ENCODE peak calls at places on chromosomes 4 and X, in seven cellular contexts. O is mesendoderm, N is IMR-90, D is H9, J is mesenchymal stem cell, M is H1, B is trophoblast cell. V is an unnamed sample.

GRCh38 chrX:4588893-4589292 is 875.4 kb upstream of the PRKX start:
- DNase-seq in M (no peak), O (no peak), J (no peak), N (no peak), D (no peak), B (no peak), V (no peak)

GRCh38 chrX:68599256-68600152 is 48.0 kb upstream of the STARD8 start:
- DNase-seq in B (peak), N (peak), M (no peak), O (no peak), D (no peak), J (peak), V (no peak)

GRCh38 chr4:153247116-153247490 is 42.9 kb downstream of the TRIM2 start:
- DNase-seq in N (no peak), J (no peak), M (no peak), O (peak), D (no peak), B (no peak), V (no peak)

GRCh38 chr4:32985256-32985655 is 2265.1 kb downstream of the PCDH7 start:
- DNase-seq in M (no peak), O (peak), N (no peak), J (peak), B (peak), D (no peak), V (no peak)

GRCh38 chr4:165326831-165327210 is 648 bp upstream of the MSMO1 start:
- DNase-seq in N (peak), M (no peak), D (peak), B (peak), O (peak), J (no peak), V (no peak)

GRCh38 chr4:30068234-30068633 is 651.9 kb upstream of the PCDH7 start:
- DNase-seq in M (no peak), D (no peak), O (no peak), B (no peak), J (no peak), N (no peak), V (no peak)

GRCh38 chr4:150234246-150234645 is 156.0 kb downstream of the DCLK2 start:
- DNase-seq in N (peak), J (peak), D (no peak), B (no peak), M (no peak), O (no peak), V (no peak)

GRCh38 chr4:38268837-38269236 is 308.6 kb downstream of the PTTG2 start:
- DNase-seq in B (no peak), D (no peak), J (no peak), M (no peak), N (no peak), O (no peak), V (no peak)

GRCh38 chr4:182238355-182238931 is 4.8 kb upstream of the TENM3 start:
- DNase-seq in M (peak), B (peak), D (no peak), O (peak), J (no peak), N (peak), V (no peak)

GRCh38 chrX:80388206-80388605 is 32.0 kb upstream of the TENT5D start:
- DNase-seq in M (no peak), O (no peak), J (no peak), N (no peak), B (no peak), D (no peak), V (no peak)

GRCh38 chr4:93764647-93765246 is 63.8 kb upstream of the ATOH1 start:
- DNase-seq in D (no peak), J (peak), M (no peak), O (peak), B (peak), N (peak), V (peak)

GRCh38 chr4:82784615-82785247 is 13.9 kb downstream of the SCD5 start:
- DNase-seq in O (no peak), N (peak), M (no peak), B (no peak), D (peak), J (peak), V (no peak)

GRCh38 chr4:72843466-72843865 is 226.1 kb downstream of the COX18 start:
- DNase-seq in N (no peak), O (no peak), M (no peak), J (no peak), B (no peak), D (no peak), V (no peak)

GRCh38 chr4:60482921-60483351 is 717.2 kb upstream of the ADGRL3 start:
- DNase-seq in M (no peak), N (no peak), O (peak), B (no peak), D (no peak), J (no peak), V (no peak)

GRCh38 chrX:74449322-74449936 is 28.1 kb downstream of the SLC16A2 start:
- DNase-seq in M (no peak), J (no peak), B (no peak), N (peak), O (no peak), D (no peak), V (no peak)

GRCh38 chr4:97123573-97123972 is 1019.7 kb downstream of the STPG2 start:
- DNase-seq in J (no peak), N (no peak), B (no peak), D (no peak), M (no peak), O (no peak), V (no peak)

GRCh38 chr4:129179276-129179675 is 83.3 kb downstream of the C4orf33 start:
- DNase-seq in D (no peak), M (no peak), N (no peak), J (no peak), O (no peak), B (no peak), V (no peak)

GRCh38 chr4:47235721-47236120 is 204.4 kb downstream of the GABRB1 start:
- DNase-seq in J (no peak), M (no peak), O (no peak), D (no peak), B (peak), N (no peak), V (no peak)

GRCh38 chrX:107135076-107135964 is 16.7 kb upstream of the RBM41 start:
- DNase-seq in B (no peak), O (no peak), M (no peak), N (peak), J (peak), D (no peak), V (no peak)

DNA sequence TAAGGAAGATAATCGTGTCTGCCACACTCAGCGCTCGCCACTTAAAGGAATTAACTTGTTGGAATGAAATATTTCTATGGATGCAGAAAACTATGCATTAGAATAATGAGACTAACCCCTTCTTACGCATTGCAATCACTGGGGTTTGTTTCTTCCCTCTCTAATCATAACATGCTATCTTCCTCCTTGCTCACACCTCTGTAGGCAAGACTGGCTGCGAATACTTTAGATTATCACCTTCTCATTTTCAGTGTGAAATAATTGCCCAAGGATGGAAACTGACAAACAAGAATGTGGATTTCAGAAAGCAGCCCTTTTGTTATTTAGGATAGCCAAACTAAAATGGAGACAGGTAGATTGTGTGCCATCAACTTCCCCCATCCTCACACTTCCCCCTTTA is 349.4 kb downstream of the MID1IP1 start:
- DNase-seq in O (peak), B (no peak), M (no peak), D (no peak), J (no peak), N (no peak), V (no peak)
- H2BK5ac ChIP-seq in O (no peak), B (no peak), M (no peak), D (no peak), J (no peak), N (no peak), V (no peak)

GRCh38 chrX:46258356-46258755 is 286.9 kb downstream of the ZNF674 start:
- DNase-seq in J (no peak), D (no peak), N (no peak), M (no peak), B (peak), O (peak), V (no peak)

GRCh38 chrX:46254623-46255022 is 290.6 kb downstream of the ZNF674 start:
- DNase-seq in O (no peak), D (no peak), J (no peak), M (no peak), B (no peak), N (no peak), V (no peak)

GRCh38 chrX:46256875-46257274 is 288.3 kb downstream of the ZNF674 start:
- DNase-seq in J (no peak), N (no peak), D (no peak), O (no peak), M (no peak), B (no peak), V (no peak)

GRCh38 chrX:46257451-46257879 is 287.8 kb downstream of the ZNF674 start:
- DNase-seq in J (no peak), D (no peak), O (no peak), B (no peak), M (no peak), N (no peak), V (no peak)

DNA sequence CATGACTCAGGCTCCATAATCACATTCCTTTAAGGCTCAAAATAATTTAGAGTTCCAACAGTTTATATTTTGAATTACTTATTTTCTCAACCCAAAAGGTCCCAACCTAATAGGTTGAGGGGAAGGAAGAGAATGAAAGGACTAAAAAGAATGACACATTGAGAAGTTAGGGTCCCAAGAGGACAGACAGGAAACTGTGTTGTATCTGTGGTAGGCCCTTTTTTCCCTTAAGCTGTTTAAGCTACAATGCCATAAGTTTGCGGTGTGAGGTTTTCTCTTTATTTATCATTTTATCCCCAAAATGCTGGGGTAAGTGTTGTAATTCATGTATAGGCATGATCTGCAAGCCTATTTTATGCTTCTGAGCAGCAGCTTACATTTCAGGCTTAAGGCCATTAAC is 290.2 kb downstream of the ZNF674 start:
- DNase-seq in D (no peak), J (no peak), M (no peak), B (no peak), O (no peak), N (no peak), V (no peak)
- H2BK120ac ChIP-seq in D (no peak), J (no peak), M (no peak), B (no peak), O (no peak), N (no peak), V (no peak)

GRCh38 chrX:67544281-67544680 is 460 bp downstream of the AR start:
- DNase-seq in N (no peak), O (peak), B (no peak), J (peak), D (peak), M (no peak), V (peak)
- H3K9ac ChIP-seq in N (no peak), O (peak), B (no peak), J (peak), D (no peak), M (no peak), V (no peak)

DNA sequence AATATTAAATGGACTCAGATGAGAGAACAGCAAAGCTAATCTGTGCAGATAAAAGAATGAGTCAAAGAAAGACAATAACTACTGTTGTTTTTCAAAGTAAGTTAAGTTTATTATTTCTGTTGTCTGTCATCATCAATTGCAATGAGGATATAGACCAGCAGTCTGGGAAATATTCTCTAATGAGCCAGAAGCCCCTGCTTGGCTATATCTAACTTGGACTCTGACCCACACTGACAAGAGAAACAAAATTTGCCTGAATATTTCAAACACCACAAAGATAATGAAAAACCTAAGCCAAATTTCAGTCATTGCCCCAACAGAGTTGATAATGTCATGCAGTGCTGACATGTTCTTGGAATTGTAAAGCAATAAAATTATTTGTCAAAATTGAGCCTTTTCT is 115.0 kb upstream of the PRDX4 start:
- DNase-seq in D (no peak), J (no peak), O (no peak), B (no peak), M (no peak), N (no peak), V (no peak)
- H2BK5ac ChIP-seq in D (no peak), J (no peak), O (no peak), B (no peak), M (no peak), N (no peak), V (no peak)

GRCh38 chr4:173056271-173056670 is 112.3 kb upstream of the GALNT7 start:
- DNase-seq in D (no peak), J (no peak), O (peak), N (no peak), B (peak), M (no peak), V (no peak)
- H2BK120ac ChIP-seq in D (no peak), J (no peak), O (no peak), N (no peak), B (no peak), M (no peak), V (no peak)

DNA sequence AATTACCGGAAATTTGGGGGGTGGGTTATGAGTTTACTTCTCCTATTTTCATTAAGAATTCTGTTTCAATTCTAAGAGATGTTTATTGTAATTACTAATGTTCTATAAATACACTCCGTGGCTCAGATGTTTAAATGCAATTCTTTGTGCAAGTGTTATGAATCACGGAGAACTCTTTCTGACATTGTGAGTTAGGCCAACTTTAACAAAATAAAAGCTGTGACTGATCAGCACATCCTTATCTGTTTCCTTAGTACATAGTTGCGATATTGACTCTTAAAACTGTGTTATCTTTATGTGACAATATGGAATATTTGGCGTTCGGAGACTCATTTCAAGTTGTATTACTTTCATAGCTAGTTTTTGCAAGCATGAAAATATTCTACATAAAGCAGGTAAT is 902 bp downstream of the KLHL4 start:
- DNase-seq in O (no peak), J (peak), N (peak), B (no peak), D (no peak), M (no peak), V (no peak)
- H3K9ac ChIP-seq in O (no peak), J (peak), N (no peak), B (no peak), D (peak), M (no peak), V (no peak)

GRCh38 chr4:156128616-156129015 is 174.9 kb upstream of the CTSO start:
- DNase-seq in B (no peak), M (no peak), D (no peak), J (no peak), O (no peak), N (no peak), V (no peak)

GRCh38 chr4:156137971-156138581 is 184.4 kb upstream of the CTSO start:
- DNase-seq in N (no peak), O (peak), B (no peak), M (no peak), J (no peak), D (no peak), V (peak)

GRCh38 chr4:156132196-156132595 is 178.5 kb upstream of the CTSO start:
- DNase-seq in J (no peak), D (no peak), O (no peak), M (no peak), N (no peak), B (peak), V (no peak)
- H2BK5ac ChIP-seq in J (no peak), D (no peak), O (no peak), M (no peak), N (no peak), B (no peak), V (no peak)

GRCh38 chrX:130163350-130163851 is 2.2 kb downstream of the AIFM1 start:
- DNase-seq in N (no peak), J (no peak), O (no peak), M (no peak), B (no peak), D (no peak), V (no peak)
- H2BK120ac ChIP-seq in N (no peak), J (no peak), O (no peak), M (no peak), B (no peak), D (no peak), V (no peak)

GRCh38 chr4:114600066-114600552 is 1.5 kb downstream of the UGT8 start:
- DNase-seq in N (no peak), D (no peak), O (no peak), M (no peak), J (no peak), B (peak), V (no peak)

GRCh38 chr4:114595207-114595606 is 3.4 kb upstream of the UGT8 start:
- DNase-seq in O (no peak), N (no peak), D (no peak), M (no peak), J (no peak), B (no peak), V (no peak)

GRCh38 chr4:114598191-114599121 is at the start of gene UGT8:
- DNase-seq in D (peak), O (peak), M (no peak), B (no peak), N (no peak), J (peak), V (peak)

GRCh38 chr4:114599231-114600065 is 841 bp downstream of the UGT8 start:
- DNase-seq in N (no peak), B (no peak), J (peak), D (peak), M (no peak), O (peak), V (peak)

GRCh38 chr4:114597410-114598115 is 1.0 kb upstream of the UGT8 start:
- DNase-seq in J (no peak), M (no peak), D (no peak), B (no peak), N (no peak), O (no peak), V (peak)
- H3K9ac ChIP-seq in J (no peak), M (no peak), D (peak), B (no peak), N (no peak), O (peak), V (no peak)

GRCh38 chr4:158304694-158305093 is 94.4 kb downstream of the TMEM144 start:
- DNase-seq in J (no peak), D (no peak), M (no peak), N (no peak), B (no peak), O (no peak), V (no peak)
- H2BK5ac ChIP-seq in J (no peak), D (no peak), M (no peak), N (no peak), B (no peak), O (no peak), V (no peak)